ENCODE peak calls at places on chromosomes 16 and 17, in four cellular contexts. One of them, this sample, is unnamed.
A peak's percentile ranks its signal among the peaks of the same experiment; 100 is the strongest.

GRCh38 chr17:82386256-82386831 is 14.8 kb downstream of the UTS2R start:
- DNase-seq in left colon: no peak
- DNase-seq in stimulated activated CD4-positive, alpha-beta T cell treated with anti-CD3 and anti-CD28 coated beads, Interleukin-15, amount 100 ng/mL, for 1 hour: no peak
- DNase-seq in NCI-H146: no peak
- DNase-seq in this sample: no peak

GRCh38 chr17:46889992-46890564 is 32.9 kb upstream of the GOSR2 start:
- DNase-seq in left colon: no peak
- DNase-seq in stimulated activated CD4-positive, alpha-beta T cell treated with anti-CD3 and anti-CD28 coated beads, Interleukin-15, amount 100 ng/mL, for 1 hour: no peak
- DNase-seq in NCI-H146: no peak
- DNase-seq in this sample: no peak

GRCh38 chr17:55710410-55710809 is 12.3 kb downstream of the TMEM100 start:
- DNase-seq in left colon: no peak
- DNase-seq in stimulated activated CD4-positive, alpha-beta T cell treated with anti-CD3 and anti-CD28 coated beads, Interleukin-15, amount 100 ng/mL, for 1 hour: no peak
- DNase-seq in NCI-H146: no peak
- DNase-seq in this sample: no peak

GRCh38 chr17:5422505-5422904 is 2.5 kb downstream of the RPAIN start:
- DNase-seq in left colon: no peak
- DNase-seq in stimulated activated CD4-positive, alpha-beta T cell treated with anti-CD3 and anti-CD28 coated beads, Interleukin-15, amount 100 ng/mL, for 1 hour: no peak
- DNase-seq in NCI-H146: no peak
- DNase-seq in this sample: no peak

GRCh38 chr16:88790312-88791150 is 5.5 kb upstream of the PIEZO1 start:
- DNase-seq in left colon: peak; percentile 65
- DNase-seq in stimulated activated CD4-positive, alpha-beta T cell treated with anti-CD3 and anti-CD28 coated beads, Interleukin-15, amount 100 ng/mL, for 1 hour: no peak
- DNase-seq in NCI-H146: no peak
- DNase-seq in this sample: no peak

GRCh38 chr17:53538129-53538617 is 284.6 kb upstream of the KIF2B start:
- DNase-seq in left colon: no peak
- DNase-seq in stimulated activated CD4-positive, alpha-beta T cell treated with anti-CD3 and anti-CD28 coated beads, Interleukin-15, amount 100 ng/mL, for 1 hour: no peak
- DNase-seq in NCI-H146: no peak
- DNase-seq in this sample: no peak

GRCh38 chr17:41163828-41164227 is 3.3 kb upstream of the KRTAP4-4 start:
- DNase-seq in left colon: no peak
- DNase-seq in stimulated activated CD4-positive, alpha-beta T cell treated with anti-CD3 and anti-CD28 coated beads, Interleukin-15, amount 100 ng/mL, for 1 hour: no peak
- DNase-seq in NCI-H146: no peak
- DNase-seq in this sample: no peak

GRCh38 chr17:3545151-3545550 is 12.5 kb downstream of the TRPV3 start:
- DNase-seq in left colon: no peak
- DNase-seq in stimulated activated CD4-positive, alpha-beta T cell treated with anti-CD3 and anti-CD28 coated beads, Interleukin-15, amount 100 ng/mL, for 1 hour: no peak
- DNase-seq in NCI-H146: no peak
- DNase-seq in this sample: no peak

GRCh38 chr17:44906987-44907681 is 7.9 kb upstream of the EFTUD2 start:
- DNase-seq in left colon: no peak
- DNase-seq in stimulated activated CD4-positive, alpha-beta T cell treated with anti-CD3 and anti-CD28 coated beads, Interleukin-15, amount 100 ng/mL, for 1 hour: no peak
- DNase-seq in NCI-H146: no peak
- DNase-seq in this sample: no peak

GRCh38 chr17:60716766-60717165 is 39.1 kb downstream of the BCAS3 start:
- DNase-seq in left colon: no peak
- DNase-seq in stimulated activated CD4-positive, alpha-beta T cell treated with anti-CD3 and anti-CD28 coated beads, Interleukin-15, amount 100 ng/mL, for 1 hour: no peak
- DNase-seq in NCI-H146: no peak
- DNase-seq in this sample: no peak

This sample was measured in NCI-H1105.